ENCODE peak calls at places on chromosomes 11 and 22, in eight cellular contexts. W is uterus; Z is spleen; X is effector memory CD4-positive, alpha-beta T cell; G is body of pancreas; N is DND-41; D is sigmoid colon; C is heart right ventricle. O is an unnamed sample.
A peak's percentile ranks its signal among the peaks of the same experiment; 100 is the strongest.

GRCh38 chr22:43521716-43522115 is 109.9 kb downstream of the MPPED1 start:
- DNase-seq in Z (peak; percentile 27), X (no peak), G (no peak), D (no peak), W (no peak), N (no peak), C (no peak), O (no peak)

GRCh38 chr11:78318733-78319132 is 98.9 kb downstream of the GAB2 start:
- DNase-seq in W (no peak), G (no peak), N (no peak), C (no peak), X (no peak), Z (no peak), D (no peak), O (no peak)

GRCh38 chr11:10703544-10703943 is 10.0 kb upstream of the IRAG1 start:
- DNase-seq in D (no peak), C (no peak), Z (no peak), W (no peak), N (no peak), G (no peak), X (no peak), O (no peak)

GRCh38 chr22:26568207-26568706 is 21.7 kb downstream of the TPST2 start:
- DNase-seq in D (no peak), G (no peak), W (no peak), Z (no peak), C (no peak), N (no peak), X (no peak), O (no peak)

GRCh38 chr11:7307836-7308235 is 56.1 kb downstream of the SYT9 start:
- DNase-seq in W (no peak), Z (no peak), D (no peak), G (no peak), C (no peak), X (no peak), N (no peak), O (no peak)

GRCh38 chr22:47784991-47785390 is 1022.5 kb downstream of the TBC1D22A start:
- DNase-seq in W (no peak), D (no peak), X (no peak), C (no peak), G (no peak), N (no peak), Z (no peak), O (no peak)

GRCh38 chr11:44380009-44380313 is 70.0 kb upstream of the ALX4 start:
- DNase-seq in D (no peak), C (no peak), Z (no peak), G (no peak), W (no peak), X (no peak), N (no peak), O (no peak)

GRCh38 chr22:49124588-49124987 is 703.1 kb downstream of the BRD1 start:
- DNase-seq in Z (no peak), W (no peak), N (no peak), C (no peak), G (peak; percentile 28), X (no peak), D (no peak), O (no peak)

GRCh38 chr11:105244157-105244820 is 104.7 kb upstream of the CARD18 start:
- DNase-seq in Z (no peak), W (no peak), X (no peak), C (peak; percentile 48), N (no peak), D (no peak), G (peak; percentile 7), O (no peak)

GRCh38 chr11:31872074-31872440 is 60.9 kb upstream of the PAX6 start:
- DNase-seq in D (no peak), W (no peak), Z (no peak), N (no peak), C (no peak), G (no peak), X (no peak), O (no peak)

DNA sequence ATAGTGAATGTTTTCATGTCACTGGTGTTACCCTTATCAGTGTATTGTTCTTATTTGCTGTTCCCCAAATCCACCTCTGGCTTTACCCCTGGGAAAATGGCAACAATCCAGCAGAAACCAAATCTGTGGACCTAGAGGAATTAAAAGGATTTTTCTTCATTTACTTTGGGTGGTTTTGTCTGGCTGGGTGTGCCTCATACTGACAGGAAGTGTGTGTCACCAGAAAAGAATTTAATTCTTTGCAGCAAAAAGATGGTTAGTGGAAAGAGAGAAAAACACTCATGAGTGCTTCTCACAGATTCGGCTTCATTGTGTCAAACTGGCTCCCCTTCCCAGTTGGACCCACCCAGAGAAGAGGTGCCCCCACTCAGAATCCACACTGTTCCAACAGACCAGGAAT is 38.9 kb downstream of the FZD4 start:
- DNase-seq in C (peak; percentile 53), Z (no peak), D (no peak), N (no peak), G (no peak), W (no peak), X (no peak), O (no peak)
- H3K27ac ChIP-seq in C (peak overlapping the region; percentile 83), Z (peak overlapping the region; percentile 54), D (peak overlapping the region; percentile 65), N (no peak overlapping the region), G (peak overlapping the region; percentile 66), W (peak overlapping the region; percentile 78), X (no peak overlapping the region), O (no peak overlapping the region)

GRCh38 chr22:19224557-19224956 is 46.0 kb upstream of the SLC25A1 start:
- DNase-seq in C (no peak), D (no peak), W (no peak), Z (no peak), X (no peak), N (no peak), G (no peak), O (no peak)
- H3K36me3 ChIP-seq in C (peaks cover 12% of the 10 kb centered on the region), D (peaks cover 7% of the 10 kb centered on the region), W (no peaks in the 10 kb centered on the region), Z (peaks cover 44% of the 10 kb centered on the region), X (no peaks in the 10 kb centered on the region), N (peaks cover 34% of the 10 kb centered on the region), G (no peaks in the 10 kb centered on the region), O (no peaks in the 10 kb centered on the region)

GRCh38 chr11:8807544-8808225 is 103.3 kb upstream of the AKIP1 start:
- DNase-seq in Z (no peak), D (peak; percentile 82), X (no peak), G (peak; percentile 47), C (peak; percentile 46), N (no peak), W (peak; percentile 69), O (no peak)
- H3K27ac ChIP-seq in Z (peak overlapping the region; percentile 74), D (peak overlapping the region; percentile 91), X (no peak overlapping the region), G (peak overlapping the region; percentile 87), C (peak overlapping the region; percentile 91), N (no peak overlapping the region), W (peak overlapping the region; percentile 96), O (no peak overlapping the region)

GRCh38 chr11:657691-658126 is 20.6 kb downstream of the DRD4 start:
- DNase-seq in G (peak; percentile 51), D (no peak), C (no peak), Z (no peak), X (no peak), N (no peak), W (no peak), O (no peak)

GRCh38 chr11:662689-663274 is 25.7 kb downstream of the DRD4 start:
- DNase-seq in G (peak; percentile 83), N (no peak), D (no peak), Z (peak; percentile 87), W (peak; percentile 74), C (peak; percentile 47), X (peak; percentile 18), O (no peak)

GRCh38 chr11:660281-660680 is 23.2 kb downstream of the DRD4 start:
- DNase-seq in D (no peak), W (no peak), C (no peak), N (no peak), Z (no peak), X (no peak), G (no peak), O (no peak)

GRCh38 chr11:659532-660085 is 22.5 kb downstream of the DRD4 start:
- DNase-seq in Z (no peak), W (no peak), D (no peak), G (no peak), C (no peak), N (no peak), X (no peak), O (no peak)

DNA sequence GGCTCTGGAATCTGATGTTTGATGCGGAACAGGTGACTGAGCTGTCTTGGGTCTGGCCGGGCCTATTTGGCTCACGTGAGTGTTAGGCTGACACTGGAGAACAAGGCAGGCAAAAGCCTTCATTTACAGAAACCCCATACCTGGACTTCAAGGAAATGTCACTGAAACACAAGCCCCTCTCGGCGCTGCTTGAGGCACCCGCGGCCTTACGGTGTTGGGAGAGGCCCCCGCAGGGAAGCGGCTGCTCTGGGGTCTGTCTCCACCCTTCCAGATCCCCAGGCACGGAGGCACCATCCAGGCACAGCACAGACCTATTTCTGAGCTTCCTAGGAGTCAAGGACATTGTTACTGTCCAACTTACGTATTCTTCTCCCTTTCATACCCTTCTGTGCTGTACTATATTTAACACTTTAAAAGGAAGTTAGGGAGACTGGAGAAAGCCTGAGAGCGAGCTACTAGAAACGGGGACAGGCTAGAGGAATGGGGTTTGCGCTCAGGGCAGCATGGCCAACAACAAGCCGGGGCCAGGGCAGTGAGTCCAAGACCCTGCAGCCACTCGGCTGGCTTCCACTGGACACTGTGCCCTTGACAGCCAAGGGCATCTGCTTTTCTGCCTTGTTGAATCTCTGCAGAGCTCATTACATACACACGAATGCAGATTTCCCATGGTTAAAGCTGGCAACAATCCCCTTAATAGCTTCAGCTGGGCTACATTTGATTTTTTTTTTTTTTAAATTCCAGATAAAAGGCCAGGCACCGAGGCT is 23.8 kb downstream of the DRD4 start:
- DNase-seq in D (no peak), C (no peak), W (no peak), N (no peak), X (no peak), G (no peak), Z (no peak), O (no peak)
- H3K36me3 ChIP-seq in D (no peaks in the 10 kb centered on the region), C (no peaks in the 10 kb centered on the region), W (no peaks in the 10 kb centered on the region), N (peaks cover 84% of the 10 kb centered on the region), X (peaks cover 10% of the 10 kb centered on the region), G (no peaks in the 10 kb centered on the region), Z (peaks cover 77% of the 10 kb centered on the region), O (peaks cover 15% of the 10 kb centered on the region)

DNA sequence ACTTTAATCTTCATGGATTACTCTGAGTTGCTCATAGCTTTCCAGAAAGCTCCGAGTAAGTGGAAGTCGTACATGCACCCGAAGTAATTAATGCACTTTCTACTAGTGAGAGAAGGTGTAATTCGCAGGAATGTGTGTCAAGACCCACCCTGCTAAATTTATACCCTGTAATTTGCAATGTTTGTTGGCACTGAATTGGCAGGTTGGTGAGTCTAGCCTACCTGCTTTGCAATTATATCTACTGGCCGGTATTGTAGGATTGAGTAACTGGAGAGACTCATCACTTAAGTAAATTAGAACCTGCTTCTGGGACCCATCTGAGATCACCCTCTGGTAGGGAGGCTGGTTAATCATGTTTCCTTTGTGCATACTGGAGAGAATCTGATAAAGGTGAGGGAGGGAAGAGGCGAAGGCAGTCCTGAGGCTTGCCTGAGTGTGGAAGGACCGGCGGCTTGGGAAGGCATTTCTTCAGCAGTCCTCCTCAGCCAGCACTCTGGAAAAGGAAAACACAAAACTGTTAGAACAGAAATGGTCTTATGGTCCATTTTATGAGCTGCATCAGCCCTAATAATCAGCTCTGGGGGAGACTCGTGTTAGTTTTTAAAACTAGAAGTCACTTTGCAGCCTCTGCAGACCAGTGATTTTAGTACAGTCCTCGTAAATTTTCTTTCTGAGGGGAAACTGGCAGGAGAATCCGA is 63.4 kb downstream of the LDLRAD3 start:
- DNase-seq in G (no peak), C (no peak), X (no peak), D (no peak), Z (no peak), W (no peak), N (no peak), O (no peak)
- H3K27ac ChIP-seq in G (no peak overlapping the region), C (no peak overlapping the region), X (no peak overlapping the region), D (no peak overlapping the region), Z (no peak overlapping the region), W (no peak overlapping the region), N (no peak overlapping the region), O (no peak overlapping the region)